ENCODE peak calls at places on chromosomes 2 and 18, in five cellular contexts. F, Z, D, C and O are unnamed samples.

GRCh38 chr2:227106845-227107759 is 56.9 kb downstream of the COL4A4 start:
- DNase-seq in Z (no peak), D (no peak), F (no peak), C (no peak), O (no peak)

GRCh38 chr2:26649992-26650712 is 9.0 kb upstream of the CIB4 start:
- DNase-seq in Z (no peak), C (no peak), D (no peak), F (no peak), O (peak)

GRCh38 chr2:196330645-196331044 is 159.3 kb upstream of the STK17B start:
- DNase-seq in C (no peak), D (no peak), F (no peak), Z (no peak), O (no peak)

GRCh38 chr2:99659874-99660273 is 170.1 kb upstream of the REV1 start:
- DNase-seq in C (peak), D (no peak), F (no peak), Z (no peak), O (no peak)

GRCh38 chr18:22136395-22136794 is 33.0 kb upstream of the GATA6 start:
- DNase-seq in D (no peak), Z (no peak), C (no peak), F (no peak), O (no peak)

GRCh38 chr18:7438631-7439030 is 128.5 kb upstream of the PTPRM start:
- DNase-seq in C (no peak), Z (no peak), F (no peak), D (no peak), O (no peak)

GRCh38 chr2:238949710-238950345 is 101.9 kb downstream of the TWIST2 start:
- DNase-seq in D (no peak), C (peak), Z (no peak), F (no peak), O (peak)

GRCh38 chr2:156083707-156084494 is 248.6 kb downstream of the NR4A2 start:
- DNase-seq in F (no peak), D (peak), C (no peak), Z (no peak), O (no peak)

GRCh38 chr2:188572592-188572991 is 280.9 kb downstream of the GULP1 start:
- DNase-seq in Z (no peak), F (no peak), D (no peak), C (no peak), O (no peak)

GRCh38 chr2:12170151-12170550 is 423.7 kb downstream of the LPIN1 start:
- DNase-seq in Z (no peak), D (no peak), C (no peak), F (no peak), O (no peak)

GRCh38 chr2:96305091-96305978 is at the start of gene SNRNP200:
- DNase-seq in D (peak), C (peak), F (no peak), Z (peak), O (peak)